ENCODE peak calls at places on chromosomes 1 and 21, in six cellular contexts. I is coronary artery, H is BE2C, O is GM23338, M is spleen, R is neural progenitor cell. X is an unnamed sample.

GRCh38 chr1:47651311-47652089 is 213.7 kb downstream of the FOXD2 start:
- DNase-seq in I (peak; percentile 67), M (peak; percentile 21), O (no peak), H (no peak), R (no peak), X (no peak)

GRCh38 chr1:214328770-214329455 is 48.0 kb downstream of the SMYD2 start:
- DNase-seq in M (peak; percentile 89), O (peak; percentile 92), H (peak; percentile 78), I (no peak), R (peak; percentile 86), X (peak; percentile 81)

GRCh38 chr1:46301406-46302090 is 1.9 kb downstream of the LRRC41 start:
- DNase-seq in I (peak; percentile 81), O (peak; percentile 54), M (no peak), R (peak; percentile 31), H (peak; percentile 19), X (peak; percentile 47)

GRCh38 chr21:42463861-42464515 is 32.0 kb downstream of the RSPH1 start:
- DNase-seq in H (peak; percentile 47), R (no peak), O (peak; percentile 84), I (no peak), M (peak; percentile 86), X (peak; percentile 69)

GRCh38 chr1:5779608-5780323 is 212.5 kb downstream of the NPHP4 start:
- DNase-seq in R (no peak), H (peak; percentile 16), O (no peak), M (no peak), I (no peak), X (no peak)

GRCh38 chr21:45858180-45858579 is 123.4 kb upstream of the COL6A1 start:
- DNase-seq in R (no peak), H (no peak), M (peak; percentile 50), O (no peak), I (peak; percentile 59), X (no peak)

GRCh38 chr1:89310505-89310904 is 37.8 kb upstream of the GBP5 start:
- DNase-seq in O (no peak), M (no peak), H (no peak), I (no peak), R (no peak), X (peak; percentile 28)

GRCh38 chr1:165928075-165928731 is 100.8 kb downstream of the UCK2 start:
- DNase-seq in I (no peak), O (peak; percentile 75), M (no peak), R (peak; percentile 60), H (peak; percentile 53), X (peak; percentile 77)

GRCh38 chr1:66564250-66564649 is 30.3 kb downstream of the SGIP1 start:
- DNase-seq in M (no peak), H (no peak), I (no peak), R (no peak), O (no peak), X (peak; percentile 100)

GRCh38 chr21:27219068-27219467 is 252.2 kb upstream of the ADAMTS5 start:
- DNase-seq in H (no peak), I (no peak), O (no peak), M (no peak), R (no peak), X (peak; percentile 86)

GRCh38 chr1:179129702-179130473 is 48.0 kb downstream of the TOR3A start:
- DNase-seq in R (no peak), M (no peak), O (no peak), I (no peak), H (no peak), X (no peak)

GRCh38 chr1:223771814-223772770 is 59.8 kb downstream of the CAPN2 start:
- DNase-seq in O (peak; percentile 64), I (no peak), M (no peak), R (peak; percentile 60), H (peak; percentile 61), X (peak; percentile 85)

GRCh38 chr21:15559612-15560011 is 170.2 kb upstream of the USP25 start:
- DNase-seq in M (no peak), O (no peak), H (no peak), I (no peak), R (no peak), X (no peak)

GRCh38 chr1:203296456-203297073 is 8.8 kb upstream of the BTG2 start:
- DNase-seq in M (no peak), O (no peak), R (no peak), I (no peak), H (no peak), X (peak; percentile 48)

GRCh38 chr21:29656504-29657227 is 283.1 kb downstream of the GRIK1 start:
- DNase-seq in M (no peak), H (no peak), R (no peak), I (no peak), O (no peak), X (peak; percentile 85)

GRCh38 chr1:43919906-43920305 is 13.7 kb upstream of the ARTN start:
- DNase-seq in M (no peak), I (no peak), O (no peak), R (no peak), H (no peak), X (no peak)

GRCh38 chr1:93302078-93302477 is 43.6 kb upstream of the DR1 start:
- DNase-seq in M (no peak), R (no peak), I (no peak), O (no peak), H (no peak), X (no peak)

GRCh38 chr1:209486861-209487260 is 96.7 kb upstream of the CAMK1G start:
- DNase-seq in I (no peak), O (no peak), M (no peak), H (no peak), R (no peak), X (peak; percentile 53)

GRCh38 chr1:75083848-75084514 is 50.2 kb upstream of the LHX8 start:
- DNase-seq in R (no peak), I (no peak), H (no peak), M (no peak), O (peak; percentile 30), X (no peak)

GRCh38 chr1:160171352-160171751 is 19.0 kb upstream of the CASQ1 start:
- DNase-seq in O (no peak), M (no peak), H (no peak), I (no peak), R (no peak), X (peak; percentile 13)

GRCh38 chr1:54681396-54681795 is 34.3 kb upstream of the TTC4 start:
- DNase-seq in I (no peak), O (peak; percentile 70), M (no peak), R (peak; percentile 31), H (no peak), X (no peak)

GRCh38 chr1:24486296-24487065 is 16.2 kb upstream of the RCAN3 start:
- DNase-seq in H (no peak), R (no peak), O (no peak), M (no peak), I (no peak), X (no peak)

GRCh38 chr1:84541679-84542078 is 32.6 kb downstream of the CTBS start:
- DNase-seq in M (no peak), O (peak; percentile 23), H (no peak), R (peak; percentile 9), I (no peak), X (no peak)

GRCh38 chr21:42149656-42150457 is 69.1 kb upstream of the ABCG1 start:
- DNase-seq in I (peak; percentile 47), M (no peak), R (no peak), H (no peak), O (no peak), X (no peak)

GRCh38 chr1:172484252-172484651 is 40.4 kb upstream of the PIGC start:
- DNase-seq in O (no peak), I (no peak), R (no peak), H (no peak), M (no peak), X (no peak)

GRCh38 chr1:117651616-117652015 is 45.8 kb downstream of the TENT5C start:
- DNase-seq in R (no peak), O (no peak), I (no peak), H (no peak), M (no peak), X (no peak)

GRCh38 chr1:184160236-184160635 is 108.7 kb downstream of the TSEN15 start:
- DNase-seq in O (no peak), I (no peak), M (no peak), R (no peak), H (no peak), X (peak; percentile 88)

DNA sequence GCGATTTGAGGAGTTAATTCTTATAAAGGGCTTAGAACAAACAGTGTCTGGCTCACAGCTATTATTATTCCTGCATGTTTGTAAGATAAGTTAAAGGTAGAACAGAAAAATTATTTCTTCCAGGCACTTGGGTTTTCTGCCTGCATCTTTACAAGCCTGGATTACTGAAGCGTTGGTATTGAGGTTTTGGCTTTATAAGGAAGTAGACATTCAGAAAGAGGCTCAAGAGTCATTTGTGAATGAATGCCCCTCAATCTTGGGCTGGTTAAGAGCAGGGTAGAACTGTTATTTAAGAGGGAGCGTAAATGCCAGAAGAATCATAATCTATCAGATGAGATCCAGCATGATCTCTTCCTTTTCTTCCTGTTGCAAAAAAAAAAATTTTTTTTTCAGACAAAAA is 77.3 kb upstream of the ARID1A start:
- DNase-seq in H (no peak), R (peak; percentile 24), M (no peak), O (peak; percentile 40), I (no peak), X (no peak)
- H3K4me3 ChIP-seq in H (no peak overlapping the region), R (peak overlapping the region; percentile 62), M (no peak overlapping the region), O (peak overlapping the region; percentile 32), I (no peak overlapping the region), X (no peak overlapping the region)

GRCh38 chr1:2921970-2922686 is 99.1 kb upstream of the ACTRT2 start:
- DNase-seq in M (no peak), O (peak; percentile 38), R (no peak), H (no peak), I (no peak), X (no peak)
- TF ChIP-seq CTCF in M (peak; percentile 56), O (peak; percentile 60), R (peak; percentile 15), H (peak; percentile 41), I (peak; percentile 41), X (no peak)

GRCh38 chr1:207883104-207883651 is 27.7 kb downstream of the CD34 start:
- DNase-seq in I (no peak), O (no peak), M (no peak), H (no peak), R (no peak), X (no peak)
- H3K4me3 ChIP-seq in I (no peak overlapping the region), O (no peak overlapping the region), M (peak overlapping the region; percentile 22), H (no peak overlapping the region), R (no peak overlapping the region), X (no peak overlapping the region)

GRCh38 chr1:18243503-18244175 is 136.0 kb downstream of the IGSF21 start:
- DNase-seq in R (no peak), M (no peak), O (no peak), H (peak; percentile 21), I (no peak), X (no peak)

GRCh38 chr1:18241932-18242331 is 134.3 kb downstream of the IGSF21 start:
- DNase-seq in M (no peak), O (no peak), R (no peak), I (no peak), H (peak; percentile 57), X (no peak)

GRCh38 chr1:18246543-18246942 is 138.9 kb downstream of the IGSF21 start:
- DNase-seq in O (peak; percentile 49), H (no peak), M (no peak), R (no peak), I (no peak), X (no peak)

GRCh38 chr1:18247151-18247550 is 139.6 kb downstream of the IGSF21 start:
- DNase-seq in H (no peak), O (no peak), R (no peak), I (no peak), M (no peak), X (no peak)

DNA sequence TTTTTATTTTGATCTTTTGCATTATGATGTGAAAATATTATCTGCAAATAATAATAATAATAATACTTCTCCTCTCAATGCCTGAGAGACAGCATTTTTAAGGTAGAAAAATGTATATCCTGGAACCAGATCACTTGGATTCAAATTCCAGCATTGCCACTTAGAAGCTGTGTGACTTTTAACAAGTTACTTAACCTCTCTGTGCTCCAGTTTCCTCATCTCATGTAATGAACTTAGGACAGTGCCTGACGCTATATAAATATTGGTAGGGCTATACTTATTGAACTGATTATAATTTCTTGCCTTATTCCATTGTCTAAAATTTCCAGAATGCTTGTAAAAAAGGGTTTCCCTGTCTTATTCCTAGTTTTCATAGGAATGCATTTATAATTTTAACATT is 137.2 kb downstream of the IGSF21 start:
- DNase-seq in H (no peak), O (no peak), I (no peak), R (no peak), M (no peak), X (no peak)
- TF ChIP-seq CTCF in H (no peak), O (no peak), I (no peak), R (no peak), M (no peak), X (no peak)

X was measured in fibroblast of mammary gland.